ENCODE peak calls at places on chromosomes 12 and 14, in four cellular contexts. Z, V, I and F are unnamed samples.

GRCh38 chr14:66624319-66624937 is 116.5 kb downstream of the GPHN start:
- DNase-seq in V (peak), I (peak), Z (no peak), F (peak)

GRCh38 chr12:131963381-131963780 is 13.6 kb downstream of the EP400 start:
- DNase-seq in Z (no peak), V (no peak), I (no peak), F (no peak)

GRCh38 chr12:42326466-42327226 is 679 bp downstream of the PPHLN1 start:
- DNase-seq in V (no peak), I (peak), Z (no peak), F (peak)

GRCh38 chr12:81181701-81182100 is 103.8 kb downstream of the ACSS3 start:
- DNase-seq in Z (no peak), I (no peak), V (no peak), F (no peak)

GRCh38 chr12:105347486-105347885 is 17.0 kb downstream of the C12orf75 start:
- DNase-seq in Z (no peak), V (no peak), I (no peak), F (no peak)

GRCh38 chr12:84825149-84825548 is 87.5 kb downstream of the SLC6A15 start:
- DNase-seq in V (no peak), I (no peak), Z (no peak), F (no peak)

GRCh38 chr12:64680235-64680634 is 69.9 kb downstream of the RASSF3 start:
- DNase-seq in I (peak), V (no peak), Z (no peak), F (no peak)

GRCh38 chr14:50860478-50861086 is 11.3 kb upstream of the ABHD12B start:
- DNase-seq in V (peak), Z (peak), I (peak), F (peak)

GRCh38 chr12:114476159-114476558 is 70.2 kb upstream of the TBX5 start:
- DNase-seq in Z (no peak), V (no peak), I (peak), F (no peak)

GRCh38 chr12:75271576-75271975 is 58.5 kb downstream of the CAPS2 start:
- DNase-seq in I (no peak), V (no peak), Z (no peak), F (no peak)

GRCh38 chr14:95895720-95896119 is 19.1 kb downstream of the TUNAR start:
- DNase-seq in Z (no peak), V (no peak), I (peak), F (no peak)
- TF ChIP-seq CTCF in Z (no peak), V (no peak), I (peak), F (peak)

GRCh38 chr14:40280652-40281051 is 848.4 kb upstream of the FBXO33 start:
- DNase-seq in I (peak), Z (no peak), V (no peak), F (no peak)
- H3K4me3 ChIP-seq in I (no peak), Z (no peak), V (no peak), F (no peak)

GRCh38 chr12:7162691-7163114 is 26.8 kb upstream of the PEX5 start:
- DNase-seq in I (peak), V (peak), Z (no peak), F (peak)
- TF ChIP-seq CTCF in I (peak), V (peak), Z (peak), F (peak)

DNA sequence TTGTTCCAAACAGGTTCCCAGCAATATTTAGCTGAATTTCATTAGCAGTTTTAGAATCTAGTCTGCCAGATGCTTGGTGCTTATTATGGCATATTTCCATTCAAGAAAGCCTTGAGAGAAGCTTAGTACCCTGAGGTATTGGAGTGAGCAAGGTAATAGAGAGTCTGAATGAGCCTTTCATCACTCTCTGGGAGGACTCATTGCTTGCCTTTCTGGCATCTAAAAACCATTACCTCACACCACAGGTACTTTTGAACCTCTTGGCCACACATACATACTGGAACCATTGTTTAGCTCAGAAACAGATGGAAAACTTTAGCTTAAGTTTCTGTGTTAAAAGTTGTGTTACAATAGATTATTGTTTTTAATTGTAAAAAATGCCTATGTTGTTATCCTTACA is 27.4 kb upstream of the KCNH3 start:
- DNase-seq in V (no peak), I (no peak), Z (no peak), F (no peak)
- H3K4me3 ChIP-seq in V (no peak), I (no peak), Z (no peak), F (no peak)

GRCh38 chr12:92829683-92830282 is 99.3 kb downstream of the EEA1 start:
- DNase-seq in I (no peak), Z (no peak), V (no peak), F (no peak)

GRCh38 chr12:92828565-92828964 is 100.5 kb downstream of the EEA1 start:
- DNase-seq in I (no peak), V (no peak), Z (no peak), F (no peak)

DNA sequence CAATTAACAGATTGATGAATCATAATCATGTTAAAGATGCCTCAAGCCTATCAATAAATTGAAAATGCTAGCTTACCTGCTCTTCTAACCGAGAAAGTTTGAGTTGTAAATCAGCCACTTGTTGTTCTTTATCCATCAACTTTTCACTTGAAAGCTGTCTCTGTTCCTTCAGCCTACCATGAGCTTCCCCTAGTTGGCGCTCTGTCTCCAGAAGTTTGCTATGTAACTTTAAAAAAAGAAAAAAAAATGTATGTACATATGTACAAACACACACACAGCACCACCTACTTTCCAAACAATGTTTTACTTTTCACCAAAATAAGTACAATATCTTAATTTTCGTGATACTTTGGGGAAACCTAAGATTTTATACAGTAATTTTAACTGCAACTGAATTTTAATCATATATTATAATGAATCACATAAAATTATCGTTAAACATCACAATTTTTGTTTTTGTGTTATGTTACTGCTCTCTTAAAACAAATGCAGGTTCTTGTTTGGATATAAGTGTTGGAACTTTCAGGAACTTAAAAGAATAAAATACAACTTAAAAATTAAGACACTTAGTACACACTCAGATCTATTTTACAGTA is 101.2 kb downstream of the EEA1 start:
- DNase-seq in Z (no peak), V (no peak), I (peak), F (no peak)
- TF ChIP-seq CTCF in Z (no peak), V (peak), I (peak), F (no peak)